ENCODE peak calls at places on chromosomes 4 and X, in eight cellular contexts. K is uterus, T is activated gamma-delta T cell treated with Interleukin-2 at 50 U/mL for 16 hours, P is MV-4-11, E is GM06990, I is iris pigment epithelial cell, L is neural progenitor cell, S is fibroblast of mammary gland. A is an unnamed sample.

GRCh38 chr4:121943941-121944340 is 7.9 kb downstream of the TRPC3 start:
- DNase-seq in I (no peak), E (no peak), L (peak), S (no peak), K (no peak), T (no peak), P (no peak), A (no peak)

GRCh38 chr4:84479663-84480062 is 19.4 kb downstream of the NKX6-1 start:
- DNase-seq in K (no peak), I (no peak), P (no peak), L (peak), T (no peak), S (no peak), E (no peak), A (no peak)

GRCh38 chrX:40171513-40172168 is 73.9 kb upstream of the BCOR start:
- DNase-seq in K (no peak), E (peak), L (peak), P (no peak), T (peak), S (no peak), I (peak), A (peak)

GRCh38 chr4:40626183-40626990 is 3.3 kb downstream of the RBM47 start:
- DNase-seq in I (peak), P (no peak), E (no peak), K (no peak), L (peak), S (peak), T (no peak), A (peak)

GRCh38 chrX:44651347-44651746 is 108.7 kb upstream of the FUNDC1 start:
- DNase-seq in E (no peak), S (no peak), L (peak), T (no peak), P (no peak), K (no peak), I (no peak), A (no peak)

GRCh38 chrX:126820700-126821420 is 1.3 kb downstream of the PRR32 start:
- DNase-seq in T (no peak), E (no peak), P (peak), I (no peak), S (no peak), K (no peak), L (peak), A (no peak)

GRCh38 chrX:149521438-149521837 is 16.3 kb upstream of the IDS start:
- DNase-seq in T (no peak), E (no peak), K (no peak), S (no peak), L (no peak), I (no peak), P (no peak), A (no peak)

GRCh38 chrX:40449956-40450701 is 130.6 kb upstream of the ATP6AP2 start:
- DNase-seq in I (no peak), L (no peak), E (no peak), S (no peak), P (no peak), T (no peak), K (no peak), A (no peak)

GRCh38 chr4:73257242-73257994 is 1.2 kb downstream of the ANKRD17 start:
- DNase-seq in L (peak), T (peak), I (peak), K (peak), S (peak), P (peak), E (peak), A (peak)

GRCh38 chr4:182189107-182189878 is 53.9 kb upstream of the TENM3 start:
- DNase-seq in K (no peak), P (peak), E (no peak), L (no peak), S (peak), I (peak), T (no peak), A (peak)

GRCh38 chr4:168076989-168077725 is 15.2 kb upstream of the ANXA10 start:
- DNase-seq in L (peak), E (no peak), K (no peak), P (peak), T (no peak), S (peak), I (peak), A (peak)

GRCh38 chr4:76383001-76383400 is 37.9 kb downstream of the CCDC158 start:
- DNase-seq in E (no peak), S (no peak), I (no peak), P (no peak), L (no peak), T (no peak), K (no peak), A (no peak)

GRCh38 chrX:72142931-72143709 is 11.4 kb upstream of the RTL5 start:
- DNase-seq in I (no peak), E (no peak), T (no peak), P (peak), K (no peak), S (no peak), L (no peak), A (no peak)

GRCh38 chrX:9258346-9259104 is 206.3 kb upstream of the TBL1X start:
- DNase-seq in E (no peak), S (no peak), I (no peak), L (no peak), P (no peak), K (no peak), T (no peak), A (no peak)

GRCh38 chr4:116361782-116362181 is 723.6 kb downstream of the TRAM1L1 start:
- DNase-seq in L (no peak), K (no peak), E (no peak), S (no peak), P (no peak), I (no peak), T (no peak), A (no peak)

GRCh38 chrX:68363984-68364383 is 69.3 kb downstream of the OPHN1 start:
- DNase-seq in K (no peak), L (no peak), T (no peak), S (no peak), E (no peak), I (no peak), P (no peak), A (no peak)

GRCh38 chr4:173461170-173461569 is 62.3 kb upstream of the SCRG1 start:
- DNase-seq in P (no peak), K (no peak), T (no peak), E (no peak), I (no peak), L (no peak), S (peak), A (no peak)

GRCh38 chrX:2664497-2664896 is 26.6 kb upstream of the CD99 start:
- DNase-seq in E (no peak), L (no peak), K (peak), P (no peak), S (peak), T (no peak), I (peak), A (no peak)

GRCh38 chr4:161762796-161763195 is 401.0 kb downstream of the FSTL5 start:
- DNase-seq in I (peak), T (no peak), S (peak), E (no peak), L (no peak), P (no peak), K (no peak), A (no peak)

GRCh38 chrX:107551546-107551945 is 76.8 kb upstream of the PRPS1 start:
- DNase-seq in K (no peak), T (no peak), I (no peak), L (no peak), P (no peak), E (no peak), S (no peak), A (no peak)

GRCh38 chrX:155263854-155264628 is at the start of gene RAB39B:
- DNase-seq in K (peak), P (no peak), S (peak), T (peak), I (peak), L (peak), E (peak), A (peak)

GRCh38 chrX:70979136-70979762 is 48.4 kb upstream of the SLC7A3 start:
- DNase-seq in I (peak), K (no peak), T (no peak), S (peak), P (no peak), E (no peak), L (peak), A (no peak)

GRCh38 chr4:5813882-5814255 is 79.0 kb downstream of the CRMP1 start:
- DNase-seq in T (no peak), E (no peak), K (no peak), P (no peak), L (no peak), S (no peak), I (no peak), A (no peak)

GRCh38 chrX:8851487-8851886 is 50.3 kb upstream of the FAM9A start:
- DNase-seq in E (no peak), P (no peak), S (no peak), I (no peak), K (no peak), T (no peak), L (no peak), A (no peak)

GRCh38 chr4:137890802-137891201 is 351.3 kb downstream of the SLC7A11 start:
- DNase-seq in L (no peak), P (no peak), T (no peak), S (no peak), I (no peak), E (no peak), K (no peak), A (no peak)

GRCh38 chrX:9153299-9153698 is 119.4 kb upstream of the FAM9B start:
- DNase-seq in P (no peak), T (no peak), K (no peak), S (peak), I (peak), L (no peak), E (no peak), A (no peak)

GRCh38 chr4:169335331-169335730 is 64.6 kb upstream of the SH3RF1 start:
- DNase-seq in L (no peak), S (no peak), T (no peak), P (no peak), K (no peak), I (peak), E (no peak), A (no peak)

GRCh38 chr4:127732623-127733199 is 2.5 kb downstream of the SLC25A31 start:
- DNase-seq in P (peak), K (no peak), E (peak), T (no peak), I (peak), S (peak), L (peak), A (peak)

GRCh38 chrX:48835524-48836329 is at the start of gene PCSK1N:
- DNase-seq in T (peak), K (no peak), I (no peak), E (no peak), L (peak), S (no peak), P (no peak), A (no peak)

GRCh38 chr4:87521757-87522374 is 7.3 kb downstream of the SPARCL1 start:
- DNase-seq in P (no peak), K (no peak), I (peak), T (no peak), S (peak), E (peak), L (no peak), A (no peak)

GRCh38 chrX:19867938-19868337 is 19.5 kb downstream of the SH3KBP1 start:
- DNase-seq in K (no peak), L (no peak), I (no peak), P (no peak), S (no peak), T (no peak), E (no peak), A (no peak)

GRCh38 chr4:65645185-65645584 is 25.1 kb downstream of the EPHA5 start:
- DNase-seq in L (no peak), I (peak), E (no peak), P (no peak), T (no peak), K (no peak), S (no peak), A (no peak)

A was measured in SJSA1.